ENCODE peak calls at places on chromosomes 13 and 19, in ten cellular contexts. R is ovary, B is stomach, P is HepG2, T is H1, L is tibial nerve, S is transverse colon, V is suprapubic skin, Z is sigmoid colon, U is K562. H is an unnamed sample.

GRCh38 chr19:48606463-48607358 is at the start of gene SPACA4:
- DNase-seq in Z (no peak), L (no peak), R (no peak), P (no peak), S (no peak), V (no peak), T (no peak), B (no peak), U (no peak), H (no peak)

GRCh38 chr13:76762731-76763130 is 123.5 kb downstream of the KCTD12 start:
- DNase-seq in L (no peak), S (no peak), R (no peak), U (no peak), B (no peak), Z (no peak), P (no peak), V (no peak), T (no peak), H (no peak)

GRCh38 chr19:49338691-49339363 is 3.6 kb downstream of the CD37 start:
- DNase-seq in V (peak; percentile 92), S (peak; percentile 90), P (no peak), U (peak; percentile 95), T (peak; percentile 99), B (peak; percentile 96), R (peak; percentile 86), Z (peak; percentile 91), L (peak; percentile 29), H (peak; percentile 94)

GRCh38 chr19:42111384-42111783 is 20.9 kb downstream of the POU2F2 start:
- DNase-seq in V (no peak), P (no peak), L (no peak), T (no peak), R (no peak), Z (no peak), U (no peak), S (no peak), B (no peak), H (no peak)

GRCh38 chr13:70191034-70191433 is 82.8 kb upstream of the KLHL1 start:
- DNase-seq in U (no peak), V (no peak), S (no peak), R (no peak), Z (no peak), T (no peak), B (no peak), L (no peak), P (no peak), H (no peak)

GRCh38 chr13:90706631-90707030 is 640.9 kb upstream of the MIR17HG start:
- DNase-seq in R (no peak), T (no peak), Z (no peak), L (no peak), U (no peak), S (no peak), P (no peak), V (no peak), B (no peak), H (no peak)

GRCh38 chr13:112883241-112883945 is 85.6 kb upstream of the MCF2L start:
- DNase-seq in S (no peak), L (no peak), B (no peak), U (no peak), Z (no peak), V (no peak), P (no peak), R (no peak), T (no peak), H (no peak)

GRCh38 chr13:97113231-97114001 is 108.7 kb upstream of the MBNL2 start:
- DNase-seq in P (no peak), L (no peak), Z (no peak), S (no peak), B (no peak), V (no peak), T (no peak), U (no peak), R (peak; percentile 36), H (no peak)

GRCh38 chr13:83940742-83941141 is 58.5 kb upstream of the SLITRK1 start:
- DNase-seq in V (no peak), B (no peak), U (no peak), S (no peak), T (no peak), P (no peak), Z (no peak), R (no peak), L (no peak), H (no peak)

GRCh38 chr19:2976609-2977000 is 759 bp upstream of the TLE6 start:
- DNase-seq in V (no peak), R (no peak), P (no peak), B (no peak), Z (no peak), L (no peak), T (no peak), U (no peak), S (no peak), H (no peak)

GRCh38 chr13:101399365-101399764 is 16.9 kb downstream of the NALCN start:
- DNase-seq in U (no peak), L (no peak), P (no peak), Z (no peak), R (no peak), S (no peak), B (no peak), V (no peak), T (no peak), H (no peak)

GRCh38 chr19:38736036-38736412 is 8.2 kb downstream of the CAPN12 start:
- DNase-seq in Z (peak; percentile 76), V (no peak), R (peak; percentile 65), S (peak; percentile 69), B (peak; percentile 64), P (no peak), L (no peak), T (peak; percentile 77), U (peak; percentile 71), H (peak; percentile 93)

GRCh38 chr19:38737921-38738731 is 6.1 kb downstream of the CAPN12 start:
- DNase-seq in U (no peak), S (no peak), B (no peak), Z (peak; percentile 48), T (no peak), R (no peak), L (no peak), P (no peak), V (no peak), H (peak; percentile 73)

GRCh38 chr19:38737297-38737865 is 6.9 kb downstream of the CAPN12 start:
- DNase-seq in T (no peak), L (no peak), U (no peak), V (no peak), B (no peak), P (no peak), Z (no peak), S (no peak), R (peak; percentile 32), H (peak; percentile 76)

GRCh38 chr19:38735257-38735686 is 9.0 kb downstream of the CAPN12 start:
- DNase-seq in Z (peak; percentile 66), L (no peak), B (peak; percentile 52), P (no peak), T (peak; percentile 82), V (no peak), R (peak; percentile 52), U (peak; percentile 71), S (peak; percentile 73), H (no peak)

GRCh38 chr19:38736413-38737280 is 7.6 kb downstream of the CAPN12 start:
- DNase-seq in L (no peak), Z (peak; percentile 71), P (no peak), R (peak; percentile 56), V (no peak), T (peak; percentile 91), B (peak; percentile 83), U (peak; percentile 97), S (peak; percentile 90), H (peak; percentile 89)
- TF ChIP-seq EP300 in L (no peak), Z (no peak), P (no peak), R (no peak), V (no peak), T (no peak), B (no peak), U (no peak), S (no peak), H (no peak)

DNA sequence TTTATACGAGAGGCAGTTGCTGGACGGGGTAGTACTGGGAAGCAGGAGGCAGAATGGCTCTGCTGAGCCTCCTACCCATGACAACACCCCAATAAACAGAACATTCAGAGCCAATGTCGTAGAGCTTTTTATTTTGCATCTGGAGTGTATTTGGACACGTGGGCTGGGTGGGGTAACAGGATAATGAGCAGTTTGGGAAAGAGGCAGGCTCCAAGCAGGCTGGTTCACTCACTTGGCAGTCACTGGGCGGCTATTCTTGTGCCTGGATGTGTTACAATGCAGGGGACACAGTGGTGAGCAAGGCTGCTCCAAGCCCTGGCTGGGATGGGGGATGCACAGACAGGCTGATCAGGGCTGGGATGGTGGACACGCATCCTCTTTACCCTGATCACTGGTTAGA is 9.5 kb downstream of the ACTMAP start:
- DNase-seq in S (no peak), R (no peak), V (no peak), Z (peak; percentile 87), U (no peak), B (no peak), P (no peak), L (peak; percentile 57), T (no peak), H (no peak)
- TF ChIP-seq POLR2A in S (no peak), R (no peak), V (no peak), Z (no peak), U (no peak), B (no peak), P (no peak), L (peak; percentile 32), T (no peak), H (no peak)

DNA sequence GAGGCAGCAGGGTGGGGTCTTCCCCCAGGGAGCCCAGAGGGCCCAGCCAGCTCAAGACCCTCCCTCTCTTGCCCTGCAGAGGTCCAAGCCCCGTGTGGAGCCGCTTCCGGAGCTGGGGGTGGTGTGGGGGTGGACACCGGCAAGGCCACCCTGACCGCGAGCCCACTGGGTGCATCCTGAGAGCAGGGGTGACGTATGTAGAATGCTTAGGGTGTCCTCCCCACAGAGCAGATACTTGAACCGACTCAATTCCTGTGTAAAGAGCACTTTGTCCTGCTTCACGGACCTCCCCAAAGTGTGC is 14.8 kb downstream of the UBXN6 start:
- DNase-seq in R (no peak), U (no peak), Z (no peak), B (no peak), L (no peak), V (no peak), T (no peak), P (no peak), S (no peak), H (no peak)
- H3K36me3 ChIP-seq in R (no peaks in the 10 kb centered on the region), U (peaks cover 86% of the 10 kb centered on the region), Z (peaks cover 36% of the 10 kb centered on the region), B (peaks cover 32% of the 10 kb centered on the region), L (peaks cover 12% of the 10 kb centered on the region), V (peaks cover 39% of the 10 kb centered on the region), T (peaks cover 40% of the 10 kb centered on the region), P (peaks cover 41% of the 10 kb centered on the region), S (peaks cover 26% of the 10 kb centered on the region), H (peaks cover 39% of the 10 kb centered on the region)

GRCh38 chr13:71634605-71635443 is 232.2 kb downstream of the DACH1 start:
- DNase-seq in V (no peak), U (no peak), P (no peak), R (no peak), Z (no peak), L (no peak), B (no peak), S (no peak), T (no peak), H (no peak)

GRCh38 chr13:71629167-71629566 is 237.8 kb downstream of the DACH1 start:
- DNase-seq in U (no peak), S (no peak), L (no peak), T (no peak), R (no peak), Z (no peak), P (no peak), V (no peak), B (no peak), H (no peak)

DNA sequence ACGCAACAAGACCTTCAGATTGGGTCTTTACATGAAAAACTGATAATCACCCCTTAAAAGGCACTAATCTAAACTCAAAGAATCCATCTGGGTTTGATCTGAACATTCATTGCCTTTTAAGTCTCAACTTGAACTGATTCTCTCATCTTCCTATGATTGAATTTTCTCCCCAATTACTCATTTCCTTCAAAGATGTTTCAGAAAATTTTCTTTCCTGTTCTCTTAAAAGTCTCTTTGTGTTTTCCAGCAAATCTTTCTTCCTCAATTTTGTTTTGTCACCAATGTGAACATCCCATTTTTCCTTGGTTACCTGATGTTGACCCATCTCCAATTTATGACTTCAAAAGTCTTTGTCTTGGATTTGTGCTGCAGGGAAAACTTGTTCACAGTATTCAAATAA is 234.3 kb downstream of the DACH1 start:
- DNase-seq in T (no peak), L (no peak), B (no peak), P (no peak), U (no peak), S (no peak), R (no peak), Z (no peak), V (no peak), H (no peak)
- TF ChIP-seq EP300 in T (no peak), L (no peak), B (no peak), P (no peak), U (no peak), S (no peak), R (no peak), Z (no peak), V (no peak), H (no peak)